ENCODE peak calls at places on chromosomes 6 and 20, in five cellular contexts. E is SJSA1; W is heart left ventricle; R is mesendoderm; Q is CD4-positive, CD25-positive, alpha-beta regulatory T cell. Z is an unnamed sample. For H3K4me1, the result is how much of the 10 kb centered on the place peaks cover.

GRCh38 chr6:32973144-32973854 is 4.9 kb downstream of the BRD2 start:
- DNase-seq in E (peak), W (no peak), R (peak), Q (peak), Z (peak)

GRCh38 chr20:63740070-63740500 is 509 bp downstream of the SLC2A4RG start:
- DNase-seq in E (no peak), W (no peak), R (peak), Q (peak), Z (peak)

GRCh38 chr6:15606347-15606746 is 56.5 kb downstream of the DTNBP1 start:
- DNase-seq in E (no peak), W (no peak), R (no peak), Q (no peak), Z (no peak)

GRCh38 chr20:3995067-3995748 is 20.1 kb downstream of the RNF24 start:
- DNase-seq in E (no peak), W (no peak), R (peak), Q (no peak), Z (peak)

GRCh38 chr6:19757036-19757435 is 80.1 kb upstream of the ID4 start:
- DNase-seq in E (no peak), W (no peak), R (peak), Q (no peak), Z (no peak)

GRCh38 chr6:18501313-18502013 is 114.3 kb downstream of the RNF144B start:
- DNase-seq in E (no peak), W (peak), R (no peak), Q (no peak), Z (no peak)

GRCh38 chr6:29755295-29755871 is 32.1 kb downstream of the HLA-F start:
- DNase-seq in E (no peak), W (no peak), R (no peak), Q (no peak), Z (no peak)

GRCh38 chr6:20400476-20401402 is 940 bp upstream of the E2F3 start:
- DNase-seq in E (no peak), W (peak), R (peak), Q (peak), Z (peak)

GRCh38 chr20:58054744-58055373 is 173.6 kb downstream of the ANKRD60 start:
- DNase-seq in E (peak), W (no peak), R (peak), Q (no peak), Z (no peak)

GRCh38 chr6:80021131-80021530 is 16.7 kb downstream of the TTK start:
- DNase-seq in E (no peak), W (no peak), R (no peak), Q (no peak), Z (no peak)

GRCh38 chr6:150631982-150632642 is 32.4 kb downstream of the PLEKHG1 start:
- DNase-seq in E (no peak), W (no peak), R (no peak), Q (no peak), Z (no peak)

GRCh38 chr6:106617302-106617701 is 12.0 kb downstream of the RTN4IP1 start:
- DNase-seq in E (no peak), W (no peak), R (no peak), Q (no peak), Z (no peak)

GRCh38 chr6:156350337-156350736 is 426.8 kb upstream of the ARID1B start:
- DNase-seq in E (no peak), W (no peak), R (no peak), Q (no peak), Z (no peak)

GRCh38 chr6:22146581-22147468 is 150.0 kb downstream of the PRL start:
- DNase-seq in E (no peak), W (peak), R (no peak), Q (peak), Z (no peak)
- H3K4me3 ChIP-seq in E (no peak), W (peak), R (no peak), Q (no peak), Z (no peak)

GRCh38 chr20:21513181-21513663 is 642 bp downstream of the NKX2-2 start:
- DNase-seq in E (peak), W (no peak), R (peak), Q (no peak), Z (no peak)
- H3K4me1 ChIP-seq in E (under half), W (under half), R (under half), Q (half or more), Z (under half)

DNA sequence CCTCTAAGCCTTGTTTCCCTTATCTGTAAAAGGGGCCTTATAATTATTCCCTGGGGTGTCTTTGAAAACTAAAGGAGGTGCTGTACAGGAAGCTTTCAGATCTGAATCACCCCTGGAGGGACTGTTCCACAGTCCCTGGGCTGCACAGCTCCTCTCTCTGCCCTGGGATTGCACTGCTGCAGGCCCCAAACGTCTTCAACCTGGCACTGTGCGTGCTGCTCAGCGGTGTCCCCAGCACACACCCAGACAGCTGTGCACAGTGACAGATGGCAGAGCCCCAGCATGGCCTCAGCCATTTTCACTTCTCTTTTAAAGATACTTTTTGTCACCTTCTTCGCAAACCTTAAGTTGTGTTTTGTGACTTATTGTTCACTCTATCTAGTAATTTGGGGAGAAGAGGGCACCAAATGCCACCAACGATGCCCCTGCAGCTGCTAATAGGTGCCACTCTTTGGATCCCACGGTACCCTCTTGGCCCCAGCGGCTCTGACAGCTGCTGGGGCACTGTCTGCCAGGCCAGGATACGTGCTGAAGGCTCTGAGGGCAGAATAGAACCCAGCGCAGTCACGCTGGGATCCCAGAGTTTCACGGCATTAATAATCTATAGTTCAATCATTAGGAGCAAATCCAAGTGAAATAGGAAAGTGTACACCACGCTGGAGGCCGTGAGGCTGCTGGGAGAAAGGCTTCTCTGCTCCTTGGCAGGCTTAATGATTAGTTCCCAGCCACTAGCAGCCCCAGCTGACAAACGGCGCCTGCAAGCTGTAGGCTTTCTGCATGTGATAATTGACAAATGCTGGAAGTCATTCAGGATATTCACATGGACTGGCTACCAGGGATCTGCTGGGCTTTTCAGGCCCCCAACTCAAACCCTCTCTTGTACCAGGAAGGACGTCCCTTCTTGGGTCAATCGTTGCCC is 50.5 kb upstream of the INSM1 start:
- DNase-seq in E (no peak), W (no peak), R (peak), Q (no peak), Z (no peak)
- H3K4me3 ChIP-seq in E (no peak), W (no peak), R (no peak), Q (no peak), Z (no peak)

DNA sequence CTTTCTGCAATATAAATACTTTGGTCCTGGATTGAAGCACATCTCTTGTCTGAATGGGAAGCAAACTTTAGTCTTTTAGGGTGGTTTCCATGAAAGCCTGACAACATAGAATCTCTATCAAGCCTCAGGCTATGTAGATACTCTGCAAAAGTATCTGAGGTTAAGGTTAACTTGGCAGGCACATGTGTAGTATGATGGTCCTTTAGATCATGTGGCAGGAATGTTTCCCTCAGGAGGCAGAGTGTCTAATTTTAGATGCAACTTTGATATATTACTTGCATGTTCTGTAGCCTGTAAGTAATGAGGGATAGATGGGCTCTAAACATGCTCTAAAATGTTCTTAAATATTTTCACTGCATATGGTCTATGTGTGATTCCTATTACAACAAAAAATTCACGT is 8.2 kb downstream of the MYB start:
- DNase-seq in E (no peak), W (no peak), R (no peak), Q (no peak), Z (no peak)
- H3K4me1 ChIP-seq in E (under half), W (under half), R (under half), Q (under half), Z (under half)

GRCh38 chr6:137213331-137213740 is 5.8 kb downstream of the IFNGR1 start:
- DNase-seq in E (no peak), W (no peak), R (no peak), Q (no peak), Z (no peak)
- H3K4me3 ChIP-seq in E (no peak), W (peak), R (no peak), Q (no peak), Z (no peak)